ENCODE peak calls at places on chromosomes 1 and 21, in seven cellular contexts. O is IMR-90, T is cardiac muscle cell, A is GM23338, V is upper lobe of right lung, N is progenitor cell of endocrine pancreas, M is breast epithelium. S is an unnamed sample.
A peak's percentile ranks its signal among the peaks of the same experiment; 100 is the strongest.

GRCh38 chr1:154846921-154847442 is 23.1 kb downstream of the KCNN3 start:
- DNase-seq in V (no peak), T (no peak), N (no peak), O (no peak), M (no peak), A (no peak), S (no peak)

GRCh38 chr1:165376811-165377153 is 20.3 kb upstream of the LMX1A start:
- DNase-seq in T (no peak), N (no peak), A (no peak), V (no peak), M (no peak), O (no peak), S (peak; percentile 13)

GRCh38 chr1:7588457-7588827 is 182.7 kb upstream of the VAMP3 start:
- DNase-seq in O (no peak), V (peak; percentile 46), M (no peak), A (no peak), N (no peak), T (no peak), S (no peak)

GRCh38 chr1:227938911-227939790 is 8.6 kb downstream of the WNT9A start:
- DNase-seq in V (peak; percentile 58), T (no peak), O (no peak), M (no peak), N (no peak), A (no peak), S (no peak)

GRCh38 chr1:169696273-169697100 is 14.9 kb downstream of the SELL start:
- DNase-seq in O (no peak), M (no peak), T (no peak), V (no peak), N (no peak), A (no peak), S (no peak)

GRCh38 chr1:206143537-206144155 is 26.5 kb upstream of the AVPR1B start:
- DNase-seq in A (no peak), V (no peak), N (no peak), O (no peak), T (no peak), M (no peak), S (no peak)

GRCh38 chr1:113536182-113536780 is 146.0 kb downstream of the MAGI3 start:
- DNase-seq in V (no peak), A (no peak), M (no peak), O (peak; percentile 64), T (no peak), N (no peak), S (peak; percentile 46)

GRCh38 chr1:165842363-165843129 is 15.1 kb downstream of the UCK2 start:
- DNase-seq in N (no peak), M (no peak), V (no peak), T (peak; percentile 42), A (no peak), O (peak; percentile 37), S (peak; percentile 30)

GRCh38 chr1:20429296-20429695 is 56.7 kb downstream of the CAMK2N1 start:
- DNase-seq in O (peak; percentile 52), N (no peak), A (no peak), V (no peak), M (no peak), T (no peak), S (no peak)

GRCh38 chr1:93154898-93155297 is 25.3 kb downstream of the TMED5 start:
- DNase-seq in A (no peak), M (no peak), N (no peak), O (no peak), T (no peak), V (no peak), S (no peak)

GRCh38 chr1:117051224-117052064 is 8.7 kb upstream of the TTF2 start:
- DNase-seq in T (no peak), N (no peak), V (no peak), A (no peak), M (peak; percentile 47), O (no peak), S (no peak)

GRCh38 chr21:44875341-44875740 is 1.9 kb upstream of the PTTG1IP start:
- DNase-seq in A (no peak), M (no peak), V (no peak), T (no peak), N (no peak), O (peak; percentile 22), S (peak; percentile 41)

GRCh38 chr1:244329591-244330317 is 122.0 kb downstream of the ADSS2 start:
- DNase-seq in N (no peak), V (no peak), M (no peak), O (no peak), T (no peak), A (no peak), S (peak; percentile 54)

GRCh38 chr1:19044975-19045831 is 88.7 kb upstream of the IFFO2 start:
- DNase-seq in V (peak; percentile 58), O (peak; percentile 17), N (no peak), T (no peak), M (no peak), A (no peak), S (no peak)

GRCh38 chr1:236020359-236021000 is 44.4 kb downstream of the NID1 start:
- DNase-seq in O (no peak), V (no peak), A (no peak), N (no peak), M (no peak), T (no peak), S (peak; percentile 47)

GRCh38 chr1:225577243-225577642 is 75.7 kb downstream of the ENAH start:
- DNase-seq in A (no peak), T (no peak), M (no peak), V (no peak), N (no peak), O (peak; percentile 10), S (no peak)

GRCh38 chr1:24082372-24082771 is 29.6 kb downstream of the MYOM3 start:
- DNase-seq in N (no peak), O (no peak), V (peak; percentile 46), T (no peak), A (no peak), M (no peak), S (no peak)

GRCh38 chr1:66599899-66600737 is 66.2 kb downstream of the SGIP1 start:
- DNase-seq in V (no peak), T (no peak), N (no peak), O (no peak), A (no peak), M (no peak), S (no peak)

GRCh38 chr21:46397211-46397905 is 61.3 kb upstream of the DIP2A start:
- DNase-seq in N (no peak), V (no peak), M (no peak), O (no peak), T (no peak), A (no peak), S (no peak)

GRCh38 chr1:121448851-121449250 is 264.1 kb downstream of the SRGAP2C start:
- DNase-seq in O (no peak), T (no peak), M (no peak), V (no peak), A (no peak), N (no peak), S (no peak)

GRCh38 chr1:76170114-76170513 is 95.6 kb downstream of the ST6GALNAC3 start:
- DNase-seq in A (no peak), N (no peak), O (no peak), M (no peak), V (no peak), T (no peak), S (no peak)

GRCh38 chr1:76176020-76176419 is 101.5 kb downstream of the ST6GALNAC3 start:
- DNase-seq in N (no peak), T (no peak), M (no peak), A (no peak), O (no peak), V (no peak), S (no peak)

GRCh38 chr1:76170522-76170921 is 96.0 kb downstream of the ST6GALNAC3 start:
- DNase-seq in A (no peak), V (no peak), N (no peak), O (no peak), M (no peak), T (no peak), S (no peak)
- TF ChIP-seq CTCF in A (no peak), V (no peak), N (no peak), O (no peak), M (no peak), T (no peak), S (no peak)

DNA sequence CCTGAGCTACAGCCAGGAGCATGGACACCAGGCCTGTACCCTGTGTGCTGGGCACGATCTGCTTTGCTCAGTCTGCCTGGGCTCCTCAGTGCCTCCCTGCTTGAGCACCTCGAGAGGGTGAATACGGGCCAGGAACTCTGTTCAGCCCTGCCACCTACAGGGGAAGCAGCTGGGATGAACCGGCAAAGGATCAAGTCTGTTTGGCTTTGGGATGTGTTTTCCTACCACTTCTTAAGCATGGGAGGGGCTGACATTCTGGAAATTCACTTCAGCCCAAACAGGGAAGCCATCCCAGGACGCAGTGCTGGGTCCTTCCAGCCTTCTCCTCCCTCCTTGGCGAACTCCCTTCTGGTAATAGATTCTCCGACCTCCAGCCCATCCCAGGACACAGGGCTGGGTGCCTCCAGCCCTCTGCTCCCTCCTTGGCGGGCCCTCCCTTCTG is 55.8 kb upstream of the SELENON start:
- DNase-seq in V (peak; percentile 78), N (no peak), M (peak; percentile 54), T (peak; percentile 62), A (peak; percentile 75), O (peak; percentile 53), S (peak; percentile 27)
- TF ChIP-seq CTCF in V (peak; percentile 48), N (peak; percentile 24), M (peak; percentile 26), T (peak; percentile 63), A (peak; percentile 76), O (peak; percentile 61), S (peak; percentile 60)

GRCh38 chr1:153626929-153627796 is at the start of gene S100A13:
- DNase-seq in O (peak; percentile 96), N (peak; percentile 85), M (peak; percentile 70), A (peak; percentile 99), V (peak; percentile 89), T (peak; percentile 97), S (peak; percentile 97)

GRCh38 chr1:153626477-153626928 is 802 bp downstream of the S100A13 start:
- DNase-seq in V (no peak), M (no peak), A (no peak), O (no peak), T (no peak), N (no peak), S (no peak)

GRCh38 chr1:153628638-153629342 is 556 bp downstream of the S100A1 start:
- DNase-seq in T (no peak), V (no peak), M (no peak), N (no peak), O (no peak), A (no peak), S (no peak)

GRCh38 chr1:153629343-153629665 is 1.1 kb downstream of the S100A1 start:
- DNase-seq in V (peak; percentile 51), N (no peak), M (no peak), A (no peak), O (no peak), T (no peak), S (no peak)

GRCh38 chr1:153627797-153628626 is at the start of gene S100A1:
- DNase-seq in T (no peak), N (no peak), V (no peak), O (no peak), A (no peak), M (peak; percentile 73), S (no peak)
- TF ChIP-seq CTCF in T (no peak), N (peak; percentile 3), V (no peak), O (no peak), A (peak; percentile 43), M (no peak), S (peak; percentile 15)

DNA sequence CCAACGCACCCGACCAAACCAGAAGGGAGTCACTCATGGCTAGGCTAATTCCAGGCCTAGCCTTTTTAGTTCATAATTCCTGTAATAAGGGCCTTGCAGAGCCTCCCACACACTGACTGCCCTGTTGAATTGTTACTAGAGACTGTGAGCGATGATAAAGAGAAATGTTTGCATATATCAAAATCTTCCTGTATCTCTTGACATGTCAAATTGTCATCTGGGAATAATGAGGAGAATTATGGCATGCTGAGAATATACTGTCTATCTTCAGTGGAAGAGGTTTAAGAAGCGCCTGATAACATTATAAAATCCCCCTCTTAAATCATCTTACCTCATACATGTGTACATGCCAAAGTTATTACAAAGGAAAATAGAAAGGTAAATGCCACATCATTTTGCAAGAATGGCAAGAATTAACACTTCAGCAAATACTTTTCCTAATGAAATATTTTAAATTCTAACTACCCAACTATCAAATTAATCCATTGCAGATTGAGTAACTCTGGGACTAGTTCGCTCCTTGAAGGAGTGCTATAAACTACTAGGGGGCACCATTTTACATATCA is 144.1 kb downstream of the CENPF start:
- DNase-seq in N (no peak), V (no peak), T (no peak), O (no peak), A (no peak), M (no peak), S (no peak)
- TF ChIP-seq CTCF in N (no peak), V (no peak), T (no peak), O (no peak), A (no peak), M (no peak), S (no peak)